ENCODE peak calls at places on chromosomes 16 and 17, in six cellular contexts. O is spleen, M is suprapubic skin, A is upper lobe of left lung, J is stomach, U is H1. I is an unnamed sample. For H3K4me1, the result is how much of the 10 kb centered on the place peaks cover.

GRCh38 chr16:56710181-56710737 is 19.7 kb upstream of the NUP93 start:
- DNase-seq in O (no peak), U (no peak), A (no peak), M (no peak), J (no peak), I (no peak)

GRCh38 chr17:75069783-75070182 is 18.0 kb upstream of the SLC16A5 start:
- DNase-seq in O (peak), M (no peak), A (no peak), J (peak), U (no peak), I (no peak)

GRCh38 chr16:84607694-84608093 is 10.2 kb downstream of the COTL1 start:
- DNase-seq in J (no peak), M (no peak), A (peak), U (no peak), O (no peak), I (no peak)

GRCh38 chr17:10435096-10435495 is 13.3 kb upstream of the MYH8 start:
- DNase-seq in O (no peak), J (no peak), A (no peak), U (no peak), M (no peak), I (no peak)

GRCh38 chr17:10754861-10755591 is 25.2 kb upstream of the TMEM220 start:
- DNase-seq in J (no peak), O (no peak), M (no peak), U (no peak), A (no peak), I (no peak)

GRCh38 chr16:14635394-14636145 is 2.8 kb downstream of the BFAR start:
- DNase-seq in U (no peak), A (no peak), M (peak), J (no peak), O (no peak), I (no peak)

GRCh38 chr17:76432712-76433336 is 20.1 kb downstream of the UBE2O start:
- DNase-seq in U (no peak), O (no peak), J (no peak), M (no peak), A (no peak), I (no peak)

GRCh38 chr16:81337097-81337496 is 22.3 kb downstream of the GAN start:
- DNase-seq in U (no peak), A (no peak), M (no peak), O (no peak), J (no peak), I (no peak)

GRCh38 chr16:80570106-80570478 is 29.3 kb downstream of the DYNLRB2 start:
- DNase-seq in U (no peak), J (no peak), M (no peak), A (no peak), O (no peak), I (no peak)

GRCh38 chr17:51087072-51087757 is 33.5 kb downstream of the SPAG9 start:
- DNase-seq in M (no peak), A (no peak), O (no peak), U (no peak), J (no peak), I (no peak)

GRCh38 chr17:80949451-80950421 is 41.9 kb upstream of the CHMP6 start:
- DNase-seq in J (no peak), U (no peak), O (peak), M (peak), A (no peak), I (peak)

GRCh38 chr16:14286381-14287230 is 215.5 kb downstream of the MRTFB start:
- DNase-seq in A (no peak), M (peak), O (no peak), J (no peak), U (no peak), I (no peak)

GRCh38 chr16:50847166-50847565 is 105.3 kb downstream of the CYLD start:
- DNase-seq in M (no peak), O (no peak), A (no peak), J (no peak), U (no peak), I (no peak)

GRCh38 chr16:59181821-59182420 is 447.8 kb upstream of the GOT2 start:
- DNase-seq in A (no peak), M (no peak), J (no peak), U (no peak), O (no peak), I (no peak)

GRCh38 chr17:81552244-81553017 is at the start of gene FAAP100:
- DNase-seq in M (peak), J (peak), O (peak), A (peak), U (no peak), I (peak)

GRCh38 chr16:89297156-89297869 is 79.8 kb downstream of the ZNF778 start:
- DNase-seq in A (no peak), O (no peak), M (no peak), J (no peak), U (no peak), I (no peak)

GRCh38 chr16:28826141-28826540 is 3.3 kb downstream of the ATXN2L start:
- DNase-seq in A (no peak), O (no peak), M (no peak), J (no peak), U (no peak), I (no peak)

GRCh38 chr16:17591655-17592405 is 121.1 kb upstream of the XYLT1 start:
- DNase-seq in M (no peak), A (no peak), J (no peak), U (no peak), O (no peak), I (no peak)

GRCh38 chr17:83083368-83084201 is 4.2 kb downstream of the METRNL start:
- DNase-seq in O (no peak), J (no peak), A (no peak), U (peak), M (peak), I (peak)

GRCh38 chr17:8628172-8628571 is 2.4 kb downstream of the MYH10 start:
- DNase-seq in O (no peak), M (no peak), A (no peak), U (no peak), J (no peak), I (no peak)

GRCh38 chr16:15658149-15658548 is 8.1 kb downstream of the NDE1 start:
- DNase-seq in U (no peak), A (no peak), M (no peak), O (peak), J (no peak), I (peak)

GRCh38 chr17:47199627-47200324 is 9.4 kb upstream of the MYL4 start:
- DNase-seq in J (no peak), M (no peak), O (no peak), A (no peak), U (no peak), I (no peak)

GRCh38 chr16:24075929-24076716 is 180.0 kb upstream of the CACNG3 start:
- DNase-seq in M (no peak), U (no peak), O (no peak), J (no peak), A (peak), I (no peak)

GRCh38 chr17:72342061-72342460 is 221.2 kb downstream of the SOX9 start:
- DNase-seq in O (no peak), A (no peak), J (no peak), U (no peak), M (no peak), I (no peak)

GRCh38 chr17:18247613-18248001 is 10.9 kb downstream of the FLII start:
- DNase-seq in A (no peak), M (no peak), O (no peak), U (no peak), J (peak), I (no peak)

GRCh38 chr17:44084131-44084538 is 13.6 kb downstream of the G6PC3 start:
- DNase-seq in M (no peak), U (no peak), A (no peak), J (no peak), O (no peak), I (no peak)

GRCh38 chr17:81513669-81514484 is 1.3 kb upstream of the ACTG1 start:
- DNase-seq in A (peak), J (peak), O (peak), M (peak), U (no peak), I (peak)

GRCh38 chr17:19718613-19719364 is 2.4 kb upstream of the SLC47A2 start:
- DNase-seq in O (no peak), U (no peak), M (no peak), A (no peak), J (no peak), I (no peak)
- H3K27ac ChIP-seq in O (no peak), U (no peak), M (no peak), A (no peak), J (no peak), I (no peak)

GRCh38 chr16:53753431-53753830 is 49.5 kb downstream of the FTO start:
- DNase-seq in U (no peak), A (no peak), O (no peak), M (no peak), J (no peak), I (no peak)

GRCh38 chr16:53752566-53752965 is 48.6 kb downstream of the FTO start:
- DNase-seq in J (no peak), M (no peak), O (no peak), U (no peak), A (no peak), I (no peak)

GRCh38 chr16:53757971-53758609 is 54.1 kb downstream of the FTO start:
- DNase-seq in M (no peak), J (no peak), A (no peak), O (no peak), U (no peak), I (no peak)

GRCh38 chr16:53754938-53755910 is 51.3 kb downstream of the FTO start:
- DNase-seq in O (no peak), U (no peak), M (peak), J (peak), A (no peak), I (peak)

DNA sequence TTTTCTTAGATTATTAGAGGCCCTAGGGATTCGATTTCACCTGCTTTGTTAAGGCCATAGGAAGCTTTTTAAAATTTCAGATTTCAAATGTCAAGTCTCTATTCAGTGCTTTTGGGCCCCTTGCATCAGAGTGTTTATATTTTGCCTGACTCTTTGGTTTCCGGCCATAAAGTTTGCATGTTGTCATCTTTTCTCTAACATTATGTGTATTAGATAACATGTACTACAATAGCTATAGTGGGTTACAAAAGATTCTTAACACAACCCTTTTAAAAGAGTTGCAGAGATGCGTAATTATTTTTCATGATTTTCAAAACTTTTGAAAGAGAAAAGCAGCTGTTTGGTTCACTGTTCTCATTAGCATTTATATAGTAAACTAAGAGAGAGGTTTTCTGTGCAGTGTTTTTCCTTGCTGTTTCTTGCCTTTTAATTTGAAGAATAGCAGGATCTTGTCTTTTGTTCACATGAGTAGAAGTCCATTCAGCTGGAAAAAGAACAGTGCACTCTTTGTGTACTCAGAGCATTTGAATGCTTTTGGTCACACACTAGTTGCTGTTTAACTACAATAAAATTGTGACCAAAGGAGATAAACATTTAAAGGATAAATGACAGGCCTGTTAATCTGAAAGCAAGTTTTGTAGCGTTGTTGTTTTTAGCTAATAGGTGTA is 52.5 kb downstream of the FTO start:
- DNase-seq in A (no peak), M (no peak), U (no peak), J (no peak), O (no peak), I (no peak)
- TF ChIP-seq POLR2AphosphoS5 in A (no peak), M (no peak), U (no peak), J (no peak), O (no peak), I (peak)

DNA sequence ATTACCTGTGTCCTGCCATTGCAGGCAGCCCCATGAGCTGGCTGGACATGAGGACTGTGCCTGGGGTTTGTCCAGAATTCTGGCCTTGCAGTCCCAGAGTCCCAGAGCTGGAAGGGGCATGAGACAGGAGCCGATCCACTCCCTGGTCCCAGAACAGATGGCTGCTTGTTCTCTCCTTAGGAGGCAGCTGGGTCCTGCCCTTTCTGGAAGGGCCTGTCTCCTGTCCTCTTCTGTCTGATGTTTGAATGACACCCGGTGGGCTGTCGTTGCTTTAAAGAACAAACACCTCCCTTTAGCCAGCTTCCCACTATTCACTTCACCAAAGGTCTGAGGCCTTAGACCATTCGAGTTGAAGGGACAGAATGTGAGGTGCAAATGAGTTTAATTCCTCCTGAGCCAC is 63.8 kb downstream of the RAP1GAP2 start:
- DNase-seq in M (no peak), O (no peak), J (no peak), U (no peak), A (no peak), I (no peak)
- H3K4me1 ChIP-seq in M (under half), O (under half), J (under half), U (under half), A (under half), I (under half)

GRCh38 chr17:17055286-17056166 is 13.3 kb downstream of the MPRIP start:
- DNase-seq in U (no peak), A (peak), M (peak), O (peak), J (peak), I (peak)
- H3K27ac ChIP-seq in U (no peak), A (peak), M (peak), O (peak), J (peak), I (peak)

GRCh38 chr17:38881600-38882191 is 11.8 kb downstream of the LASP1 start:
- DNase-seq in J (peak), A (no peak), U (no peak), O (no peak), M (no peak), I (peak)
- TF ChIP-seq POLR2AphosphoS5 in J (peak), A (peak), U (no peak), O (peak), M (no peak), I (peak)

GRCh38 chr16:67460961-67461360 is 20.0 kb downstream of the ATP6V0D1 start:
- DNase-seq in O (no peak), A (no peak), J (no peak), M (no peak), U (no peak), I (no peak)
- H3K4me1 ChIP-seq in O (half or more), A (half or more), J (half or more), M (half or more), U (under half), I (half or more)

GRCh38 chr17:2068589-2069051 is 13.7 kb downstream of the HIC1 start:
- DNase-seq in U (no peak), J (no peak), A (no peak), M (peak), O (peak), I (no peak)

GRCh38 chr17:2071421-2072281 is 16.7 kb downstream of the HIC1 start:
- DNase-seq in M (peak), A (no peak), U (no peak), J (no peak), O (peak), I (peak)

GRCh38 chr17:2071024-2071385 is 16.1 kb downstream of the HIC1 start:
- DNase-seq in J (no peak), U (no peak), M (no peak), O (no peak), A (no peak), I (no peak)

GRCh38 chr17:2068101-2068518 is 13.2 kb downstream of the HIC1 start:
- DNase-seq in M (peak), A (no peak), U (no peak), J (no peak), O (no peak), I (peak)

GRCh38 chr17:2070241-2071023 is 15.5 kb downstream of the HIC1 start:
- DNase-seq in O (no peak), A (no peak), U (no peak), J (no peak), M (no peak), I (no peak)
- H3K27ac ChIP-seq in O (peak), A (peak), U (no peak), J (peak), M (peak), I (peak)

DNA sequence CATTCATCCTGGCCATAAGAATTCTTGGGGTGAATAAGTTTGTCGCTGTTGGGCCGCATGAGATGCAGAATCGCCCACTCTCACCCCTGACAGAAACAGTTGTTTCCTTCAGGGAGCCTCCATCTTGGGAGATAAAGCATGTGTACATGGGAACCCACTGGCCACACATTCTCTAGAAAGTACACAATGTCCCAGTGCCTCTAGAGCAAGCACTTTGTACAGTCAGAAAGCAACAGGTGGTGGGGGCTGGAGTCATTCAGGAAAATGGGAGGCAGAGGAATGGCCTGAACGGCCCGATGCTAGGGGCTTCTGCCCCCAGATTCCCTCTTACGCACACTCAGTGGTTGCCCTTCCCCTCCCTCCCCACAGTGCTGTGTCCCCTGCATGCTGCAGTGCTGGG is 16.1 kb downstream of the ACE start:
- DNase-seq in A (no peak), O (no peak), M (no peak), J (no peak), U (no peak), I (no peak)
- TF ChIP-seq POLR2AphosphoS5 in A (no peak), O (no peak), M (no peak), J (no peak), U (no peak), I (no peak)

GRCh38 chr17:3801792-3802191 is 804 bp upstream of the ITGAE start:
- DNase-seq in U (no peak), J (no peak), A (no peak), O (no peak), M (peak), I (no peak)
- H3K4me1 ChIP-seq in U (under half), J (under half), A (under half), O (half or more), M (under half), I (under half)

I was measured in sigmoid colon.